ENCODE peak calls at places on chromosomes 5 and 9, in nine cellular contexts. H, D, N, G, K, R, A, T and I are unnamed samples.

GRCh38 chr9:120336021-120336752 is 243.8 kb downstream of the CDK5RAP2 start:
- DNase-seq in H (no peak), D (no peak), N (peak; percentile 3), G (no peak), K (no peak), R (peak; percentile 19), A (peak; percentile 7), T (no peak), I (no peak)

GRCh38 chr5:169874626-169875025 is 105.7 kb downstream of the INSYN2B start:
- DNase-seq in H (no peak), D (no peak), N (no peak), G (no peak), K (no peak), R (no peak), A (no peak), T (no peak), I (no peak)

GRCh38 chr5:114898602-114899001 is 271.1 kb downstream of the TRIM36 start:
- DNase-seq in H (no peak), D (no peak), N (no peak), G (peak; percentile 25), K (no peak), R (no peak), A (no peak), T (no peak), I (no peak)

GRCh38 chr5:96597441-96598020 is 64.6 kb upstream of the CAST start:
- DNase-seq in H (no peak), D (no peak), N (no peak), G (no peak), K (peak; percentile 42), R (peak; percentile 31), A (no peak), T (no peak), I (no peak)

GRCh38 chr9:131478421-131478868 is 24.3 kb upstream of the POMT1 start:
- DNase-seq in H (no peak), D (peak; percentile 57), N (no peak), G (peak; percentile 81), K (no peak), R (no peak), A (peak; percentile 42), T (peak; percentile 44), I (no peak)

GRCh38 chr9:81893929-81894328 is 34.3 kb upstream of the SPATA31D4 start:
- DNase-seq in H (no peak), D (no peak), N (peak; percentile 31), G (no peak), K (no peak), R (no peak), A (no peak), T (no peak), I (no peak)

GRCh38 chr5:176647870-176648466 is 684 bp downstream of the TSPAN17 start:
- DNase-seq in H (peak; percentile 52), D (peak; percentile 15), N (no peak), G (peak; percentile 59), K (no peak), R (no peak), A (peak; percentile 67), T (peak; percentile 77), I (no peak)

GRCh38 chr5:75622564-75622963 is 11.3 kb downstream of the ANKDD1B start:
- DNase-seq in H (peak; percentile 94), D (no peak), N (no peak), G (no peak), K (no peak), R (peak; percentile 66), A (peak; percentile 78), T (peak; percentile 38), I (no peak)

GRCh38 chr5:6452622-6453504 is 4.2 kb downstream of the UBE2QL1 start:
- DNase-seq in H (no peak), D (no peak), N (no peak), G (peak; percentile 15), K (no peak), R (no peak), A (peak; percentile 32), T (no peak), I (no peak)

GRCh38 chr9:131310833-131311554 is 21.5 kb downstream of the PLPP7 start:
- DNase-seq in H (no peak), D (peak; percentile 91), N (no peak), G (peak; percentile 18), K (no peak), R (no peak), A (peak; percentile 12), T (peak; percentile 29), I (no peak)

GRCh38 chr5:160469156-160470144 is 47.8 kb downstream of the PTTG1 start:
- DNase-seq in H (no peak), D (no peak), N (no peak), G (no peak), K (peak; percentile 64), R (no peak), A (no peak), T (no peak), I (no peak)
- H3K4me3 ChIP-seq in H (no peak overlapping the region), D (peak overlapping the region; percentile 18), N (no peak overlapping the region), G (no peak overlapping the region), K (no peak overlapping the region), R (peak overlapping the region; percentile 27), A (no peak overlapping the region), T (no peak overlapping the region), I (no peak overlapping the region)

GRCh38 chr5:35815089-35815936 is 41.4 kb upstream of the IL7R start:
- DNase-seq in H (no peak), D (no peak), N (no peak), G (peak; percentile 52), K (peak; percentile 34), R (no peak), A (no peak), T (no peak), I (no peak)

GRCh38 chr5:35819026-35819425 is 37.7 kb upstream of the IL7R start:
- DNase-seq in H (peak; percentile 28), D (no peak), N (no peak), G (no peak), K (no peak), R (no peak), A (no peak), T (no peak), I (no peak)

GRCh38 chr5:35813456-35813855 is 43.2 kb upstream of the IL7R start:
- DNase-seq in H (no peak), D (no peak), N (no peak), G (no peak), K (no peak), R (no peak), A (no peak), T (no peak), I (no peak)

GRCh38 chr5:35819656-35820055 is 37.0 kb upstream of the IL7R start:
- DNase-seq in H (peak; percentile 24), D (no peak), N (no peak), G (no peak), K (no peak), R (no peak), A (no peak), T (no peak), I (no peak)

DNA sequence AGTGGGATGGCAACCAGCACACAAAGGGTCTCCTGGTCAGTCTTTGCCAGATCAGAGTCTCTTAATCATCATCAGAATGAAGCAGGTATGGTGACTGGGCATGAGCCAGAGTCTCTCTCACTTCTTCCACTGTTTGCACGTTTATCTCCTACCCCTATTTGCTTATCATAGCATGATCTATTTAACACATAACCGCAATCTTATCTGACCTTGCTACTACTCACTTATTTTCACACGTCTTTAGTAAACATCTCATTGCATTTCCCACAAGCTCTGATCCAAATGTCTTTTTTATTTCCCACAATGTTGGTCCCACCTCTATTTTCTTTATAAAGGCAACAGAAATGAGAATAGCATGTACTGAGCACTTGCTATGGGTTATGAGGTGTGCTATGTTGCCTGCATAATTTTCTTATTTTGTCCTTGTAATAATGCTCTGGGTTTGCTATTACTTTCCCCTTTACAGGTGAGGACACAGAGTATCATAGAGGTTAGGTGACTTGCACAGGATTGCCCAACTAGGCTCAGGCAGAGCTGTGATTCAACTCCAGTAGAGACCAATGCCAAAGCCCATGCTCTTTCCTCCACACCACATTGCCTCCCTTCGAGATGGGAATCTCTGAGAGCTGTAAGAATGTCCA is 39.7 kb upstream of the IL7R start:
- DNase-seq in H (peak; percentile 34), D (no peak), N (no peak), G (no peak), K (no peak), R (no peak), A (no peak), T (no peak), I (no peak)
- TF ChIP-seq CTCF in H (no peak), D (no peak), N (no peak), G (no peak), K (no peak), R (no peak), A (no peak), T (no peak), I (no peak)

GRCh38 chr9:85603920-85604319 is 137.8 kb downstream of the AGTPBP1 start:
- DNase-seq in H (no peak), D (no peak), N (no peak), G (no peak), K (no peak), R (no peak), A (no peak), T (no peak), I (no peak)

GRCh38 chr9:85602742-85603141 is 139.0 kb downstream of the AGTPBP1 start:
- DNase-seq in H (no peak), D (no peak), N (no peak), G (no peak), K (no peak), R (no peak), A (no peak), T (no peak), I (no peak)

GRCh38 chr9:85600675-85601263 is 141.0 kb downstream of the AGTPBP1 start:
- DNase-seq in H (no peak), D (peak; percentile 29), N (no peak), G (no peak), K (no peak), R (no peak), A (no peak), T (no peak), I (no peak)

DNA sequence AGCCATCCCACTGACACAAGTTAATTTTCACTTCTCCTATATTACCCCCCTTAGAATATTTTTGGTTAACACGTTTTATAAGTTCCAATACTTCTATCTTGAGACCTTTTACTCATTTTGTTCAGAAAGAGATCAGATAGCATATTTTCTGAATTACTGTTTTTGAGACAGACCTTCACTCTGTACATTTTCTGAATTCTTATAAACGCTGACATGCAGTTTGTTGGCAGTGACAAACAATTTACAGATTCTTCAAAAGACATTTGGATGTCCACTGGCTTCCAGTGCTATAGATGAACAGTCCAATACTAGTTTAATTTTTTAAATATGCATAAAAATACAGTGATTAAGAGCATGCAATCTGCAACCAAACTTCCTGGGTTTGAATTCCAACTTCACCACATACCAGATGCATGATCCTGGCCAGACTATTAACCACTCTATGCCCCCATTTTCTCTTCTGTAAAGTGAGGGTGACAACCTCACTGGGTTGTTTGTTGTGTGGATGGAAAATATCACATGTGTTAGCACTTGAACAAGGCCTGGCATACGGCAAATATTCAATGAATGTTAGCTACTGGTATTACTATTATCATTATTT is 142.1 kb downstream of the AGTPBP1 start:
- DNase-seq in H (no peak), D (no peak), N (no peak), G (no peak), K (peak; percentile 12), R (no peak), A (no peak), T (no peak), I (peak; percentile 12)
- H3K4me3 ChIP-seq in H (no peak overlapping the region), D (no peak overlapping the region), N (no peak overlapping the region), G (no peak overlapping the region), K (no peak overlapping the region), R (no peak overlapping the region), A (no peak overlapping the region), T (no peak overlapping the region), I (no peak overlapping the region)

DNA sequence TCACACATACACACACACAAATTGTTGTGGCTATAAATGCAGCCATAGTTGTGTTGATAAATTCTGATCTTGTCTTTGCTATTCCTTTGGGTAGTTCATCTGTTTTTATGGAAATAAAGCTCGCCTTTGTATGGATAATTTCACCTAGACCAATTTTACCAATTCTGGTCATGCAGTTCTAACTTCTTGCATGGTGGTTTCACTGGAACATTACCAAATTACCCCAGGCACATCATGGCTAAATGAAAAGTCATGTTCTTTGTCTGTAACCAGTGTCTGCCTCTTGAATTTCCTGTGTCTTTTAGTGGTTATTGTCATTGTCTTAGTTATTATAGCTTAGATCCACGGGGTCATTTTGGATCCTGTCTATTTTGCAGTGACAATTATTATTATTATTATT is 50.3 kb upstream of the TMC1 start:
- DNase-seq in H (no peak), D (no peak), N (no peak), G (no peak), K (no peak), R (no peak), A (no peak), T (no peak), I (no peak)
- TF ChIP-seq CTCF in H (no peak), D (no peak), N (no peak), G (no peak), K (no peak), R (no peak), A (no peak), T (no peak), I (no peak)